ENCODE peak calls at places on chromosomes 2 and 18, in five cellular contexts. One of them, this sample, is unnamed.

GRCh38 chr18:27861539-27861938 is 315.4 kb downstream of the CDH2 start:
- DNase-seq in aorta: no peak
- DNase-seq in OCI-LY7: no peak
- DNase-seq in right cardiac atrium: no peak
- DNase-seq in fibroblast of lung: no peak
- DNase-seq in this sample: no peak

GRCh38 chr2:232772540-232772939 is 3.8 kb downstream of the KCNJ13 start:
- DNase-seq in OCI-LY7: peak
- DNase-seq in right cardiac atrium: no peak
- DNase-seq in aorta: no peak
- DNase-seq in fibroblast of lung: no peak
- DNase-seq in this sample: no peak

GRCh38 chr18:13831864-13832508 is 8.0 kb downstream of the MC5R start:
- DNase-seq in aorta: no peak
- DNase-seq in OCI-LY7: no peak
- DNase-seq in right cardiac atrium: no peak
- DNase-seq in fibroblast of lung: no peak
- DNase-seq in this sample: no peak

GRCh38 chr18:79596451-79597175 is 83.0 kb upstream of the CTDP1 start:
- DNase-seq in fibroblast of lung: no peak
- DNase-seq in OCI-LY7: no peak
- DNase-seq in aorta: peak
- DNase-seq in right cardiac atrium: no peak
- DNase-seq in this sample: no peak

GRCh38 chr18:650428-650858 is 7.0 kb upstream of the TYMS start:
- DNase-seq in fibroblast of lung: no peak
- DNase-seq in right cardiac atrium: no peak
- DNase-seq in aorta: no peak
- DNase-seq in OCI-LY7: peak
- DNase-seq in this sample: no peak

GRCh38 chr18:58803978-58804377 is 60.7 kb upstream of the ZNF532 start:
- DNase-seq in right cardiac atrium: no peak
- DNase-seq in OCI-LY7: no peak
- DNase-seq in fibroblast of lung: no peak
- DNase-seq in aorta: no peak
- DNase-seq in this sample: no peak

GRCh38 chr2:121038831-121039230 is 246.2 kb downstream of the TFCP2L1 start:
- DNase-seq in OCI-LY7: no peak
- DNase-seq in aorta: no peak
- DNase-seq in fibroblast of lung: no peak
- DNase-seq in right cardiac atrium: no peak
- DNase-seq in this sample: no peak

GRCh38 chr18:22194151-22194598 is 24.8 kb downstream of the GATA6 start:
- DNase-seq in OCI-LY7: no peak
- DNase-seq in right cardiac atrium: peak
- DNase-seq in fibroblast of lung: no peak
- DNase-seq in aorta: no peak
- DNase-seq in this sample: peak

GRCh38 chr18:8116346-8117007 is 492.8 kb upstream of the RAB12 start:
- DNase-seq in aorta: no peak
- DNase-seq in fibroblast of lung: peak
- DNase-seq in OCI-LY7: no peak
- DNase-seq in right cardiac atrium: no peak
- DNase-seq in this sample: no peak

GRCh38 chr2:190407246-190407661 is 901 bp upstream of the MFSD6 start:
- DNase-seq in OCI-LY7: peak
- DNase-seq in fibroblast of lung: no peak
- DNase-seq in aorta: no peak
- DNase-seq in right cardiac atrium: no peak
- DNase-seq in this sample: peak

GRCh38 chr2:167748536-167748935 is 498.9 kb downstream of the STK39 start:
- DNase-seq in right cardiac atrium: no peak
- DNase-seq in fibroblast of lung: no peak
- DNase-seq in aorta: no peak
- DNase-seq in OCI-LY7: no peak
- DNase-seq in this sample: no peak

GRCh38 chr2:107932483-107932882 is 53.8 kb upstream of the SLC5A7 start:
- DNase-seq in aorta: no peak
- DNase-seq in OCI-LY7: no peak
- DNase-seq in fibroblast of lung: peak
- DNase-seq in right cardiac atrium: no peak
- DNase-seq in this sample: no peak

GRCh38 chr18:26448714-26449159 is 99.6 kb downstream of the KCTD1 start:
- DNase-seq in fibroblast of lung: no peak
- DNase-seq in OCI-LY7: peak
- DNase-seq in right cardiac atrium: no peak
- DNase-seq in aorta: no peak
- DNase-seq in this sample: no peak

GRCh38 chr2:174007010-174007409 is 41.8 kb upstream of the SP3 start:
- DNase-seq in OCI-LY7: no peak
- DNase-seq in right cardiac atrium: no peak
- DNase-seq in fibroblast of lung: no peak
- DNase-seq in aorta: no peak
- DNase-seq in this sample: no peak

GRCh38 chr18:3012306-3012919 is 531 bp downstream of the LPIN2 start:
- DNase-seq in aorta: peak
- DNase-seq in OCI-LY7: peak
- DNase-seq in right cardiac atrium: no peak
- DNase-seq in fibroblast of lung: peak
- DNase-seq in this sample: peak

GRCh38 chr18:46596119-46596518 is 60.9 kb downstream of the LOXHD1 start:
- DNase-seq in right cardiac atrium: no peak
- DNase-seq in OCI-LY7: no peak
- DNase-seq in fibroblast of lung: no peak
- DNase-seq in aorta: no peak
- DNase-seq in this sample: no peak

GRCh38 chr2:45178854-45179253 is 169.6 kb upstream of the SIX2 start:
- DNase-seq in OCI-LY7: no peak
- DNase-seq in fibroblast of lung: peak
- DNase-seq in right cardiac atrium: no peak
- DNase-seq in aorta: no peak
- DNase-seq in this sample: no peak

GRCh38 chr2:136248242-136248641 is 130.3 kb upstream of the CXCR4 start:
- DNase-seq in right cardiac atrium: peak
- DNase-seq in OCI-LY7: no peak
- DNase-seq in fibroblast of lung: peak
- DNase-seq in aorta: no peak
- DNase-seq in this sample: no peak

GRCh38 chr2:166375205-166375735 is 474 bp downstream of the SCN9A start:
- DNase-seq in OCI-LY7: no peak
- DNase-seq in aorta: no peak
- DNase-seq in fibroblast of lung: peak
- DNase-seq in right cardiac atrium: no peak
- DNase-seq in this sample: no peak

GRCh38 chr18:8386981-8387380 is 222.3 kb upstream of the RAB12 start:
- DNase-seq in OCI-LY7: no peak
- DNase-seq in fibroblast of lung: no peak
- DNase-seq in right cardiac atrium: no peak
- DNase-seq in aorta: no peak
- DNase-seq in this sample: no peak

GRCh38 chr2:104965900-104966299 is 72.0 kb upstream of the MRPS9 start:
- DNase-seq in fibroblast of lung: no peak
- DNase-seq in right cardiac atrium: no peak
- DNase-seq in aorta: no peak
- DNase-seq in OCI-LY7: peak
- DNase-seq in this sample: no peak

GRCh38 chr18:34626404-34627137 is 83.5 kb upstream of the DTNA start:
- DNase-seq in aorta: no peak
- DNase-seq in fibroblast of lung: peak
- DNase-seq in OCI-LY7: no peak
- DNase-seq in right cardiac atrium: no peak
- DNase-seq in this sample: no peak

DNA sequence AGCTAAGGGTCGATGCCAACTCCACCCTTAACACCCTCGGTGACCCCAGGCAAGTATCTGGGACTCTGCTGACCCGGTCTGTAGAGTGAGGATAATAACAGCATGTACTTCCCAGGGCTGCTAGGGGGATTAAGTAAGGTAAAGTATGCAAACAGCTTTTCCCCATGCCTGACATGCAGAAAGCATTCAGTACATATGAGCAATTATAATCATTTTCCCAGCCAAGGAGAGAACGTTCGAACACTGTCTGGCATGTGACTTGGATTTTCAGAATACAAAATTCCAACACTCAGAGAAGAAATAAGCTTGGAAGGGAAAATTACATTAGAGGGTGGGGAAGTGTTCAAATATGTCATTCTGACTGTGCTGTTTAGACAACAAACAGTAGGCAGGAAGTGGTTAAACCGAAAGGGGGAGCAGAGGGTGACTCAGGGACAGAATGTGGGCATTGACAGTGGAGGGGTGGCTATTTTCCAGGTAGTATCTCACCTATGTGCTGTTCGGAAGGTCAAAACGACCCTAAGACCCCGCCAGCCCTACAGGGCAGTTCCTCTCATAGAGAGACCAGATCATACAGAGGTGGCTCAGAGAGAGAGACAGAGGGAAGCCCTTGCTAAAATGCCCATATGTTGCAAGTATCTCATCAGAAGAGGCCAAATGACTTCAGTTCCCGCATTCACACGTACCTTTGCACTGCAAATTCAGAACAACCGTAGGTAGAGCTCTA is 14.9 kb downstream of the ASPRV1 start:
- DNase-seq in aorta: no peak
- DNase-seq in right cardiac atrium: no peak
- DNase-seq in fibroblast of lung: peak
- DNase-seq in OCI-LY7: peak
- DNase-seq in this sample: peak
- H3K27ac ChIP-seq in aorta: no peak
- H3K27ac ChIP-seq in right cardiac atrium: no peak
- H3K27ac ChIP-seq in fibroblast of lung: peak
- H3K27ac ChIP-seq in OCI-LY7: no peak
- H3K27ac ChIP-seq in this sample: no peak

GRCh38 chr2:242031481-242032019 is 162.0 kb downstream of the RTP5 start:
- DNase-seq in aorta: no peak
- DNase-seq in right cardiac atrium: no peak
- DNase-seq in fibroblast of lung: peak
- DNase-seq in OCI-LY7: peak
- DNase-seq in this sample: peak

GRCh38 chr2:242029422-242030225 is 160.1 kb downstream of the RTP5 start:
- DNase-seq in aorta: no peak
- DNase-seq in right cardiac atrium: no peak
- DNase-seq in OCI-LY7: peak
- DNase-seq in fibroblast of lung: no peak
- DNase-seq in this sample: no peak

GRCh38 chr2:242032780-242033656 is 163.5 kb downstream of the RTP5 start:
- DNase-seq in fibroblast of lung: no peak
- DNase-seq in OCI-LY7: no peak
- DNase-seq in aorta: no peak
- DNase-seq in right cardiac atrium: no peak
- DNase-seq in this sample: no peak

GRCh38 chr2:242030226-242030575 is 160.7 kb downstream of the RTP5 start:
- DNase-seq in right cardiac atrium: no peak
- DNase-seq in fibroblast of lung: no peak
- DNase-seq in aorta: no peak
- DNase-seq in OCI-LY7: no peak
- DNase-seq in this sample: no peak

GRCh38 chr2:242030858-242031257 is 161.3 kb downstream of the RTP5 start:
- DNase-seq in OCI-LY7: no peak
- DNase-seq in right cardiac atrium: no peak
- DNase-seq in fibroblast of lung: no peak
- DNase-seq in aorta: no peak
- DNase-seq in this sample: no peak
- H3K27ac ChIP-seq in OCI-LY7: no peak
- H3K27ac ChIP-seq in right cardiac atrium: no peak
- H3K27ac ChIP-seq in fibroblast of lung: no peak
- H3K27ac ChIP-seq in aorta: no peak
- H3K27ac ChIP-seq in this sample: no peak

DNA sequence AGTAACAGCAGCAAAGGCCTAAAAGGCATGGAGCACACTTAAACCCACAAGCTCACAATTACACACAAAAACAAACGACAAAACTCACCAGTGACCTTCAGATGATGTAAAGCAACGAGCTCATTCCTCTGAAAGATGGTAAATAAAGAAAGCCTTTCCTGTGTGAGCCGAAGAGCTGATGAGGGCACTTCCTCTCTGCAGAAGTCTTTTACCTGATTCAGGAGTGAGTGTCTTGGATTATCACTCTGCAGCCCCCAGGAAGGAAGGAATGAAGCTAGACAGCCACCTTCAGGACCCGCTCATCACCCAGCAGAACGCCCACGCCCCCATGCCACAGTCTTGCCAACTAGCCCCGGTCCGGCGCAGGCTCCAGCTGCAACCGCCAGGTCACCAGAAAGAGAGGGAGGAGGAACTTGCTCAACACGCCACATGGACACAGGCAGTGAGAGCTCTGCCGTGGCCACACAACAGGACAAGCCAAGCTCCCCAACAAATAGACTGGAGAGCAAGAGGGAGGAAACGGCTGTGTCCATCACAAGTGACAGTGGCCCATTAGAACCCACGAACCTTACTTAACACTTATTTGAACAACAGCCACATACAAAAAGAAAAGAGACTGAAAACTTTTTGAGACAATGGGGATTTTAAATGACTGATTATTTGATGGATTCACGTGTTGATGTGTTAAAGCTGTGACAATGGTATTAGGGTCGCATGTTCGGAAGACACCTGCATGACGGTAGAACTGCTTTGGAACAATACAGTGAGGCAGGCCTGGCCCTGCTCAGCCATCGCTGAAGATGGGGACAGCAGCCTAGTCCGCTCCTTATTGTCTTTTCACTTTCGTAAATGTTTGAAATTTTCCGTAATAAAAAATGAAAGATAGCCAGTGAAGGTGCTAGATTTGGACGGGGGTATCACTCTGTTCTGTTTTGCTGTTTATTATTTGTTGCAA is 127.3 kb downstream of the HDAC4 start:
- DNase-seq in aorta: peak
- DNase-seq in OCI-LY7: no peak
- DNase-seq in fibroblast of lung: no peak
- DNase-seq in right cardiac atrium: peak
- DNase-seq in this sample: no peak
- H3K27ac ChIP-seq in aorta: no peak
- H3K27ac ChIP-seq in OCI-LY7: no peak
- H3K27ac ChIP-seq in fibroblast of lung: peak
- H3K27ac ChIP-seq in right cardiac atrium: no peak
- H3K27ac ChIP-seq in this sample: peak

GRCh38 chr2:36462311-36462710 is 106.7 kb downstream of the CRIM1 start:
- DNase-seq in aorta: no peak
- DNase-seq in OCI-LY7: no peak
- DNase-seq in right cardiac atrium: no peak
- DNase-seq in fibroblast of lung: no peak
- DNase-seq in this sample: no peak
- H3K27ac ChIP-seq in aorta: no peak
- H3K27ac ChIP-seq in OCI-LY7: no peak
- H3K27ac ChIP-seq in right cardiac atrium: no peak
- H3K27ac ChIP-seq in fibroblast of lung: peak
- H3K27ac ChIP-seq in this sample: no peak

DNA sequence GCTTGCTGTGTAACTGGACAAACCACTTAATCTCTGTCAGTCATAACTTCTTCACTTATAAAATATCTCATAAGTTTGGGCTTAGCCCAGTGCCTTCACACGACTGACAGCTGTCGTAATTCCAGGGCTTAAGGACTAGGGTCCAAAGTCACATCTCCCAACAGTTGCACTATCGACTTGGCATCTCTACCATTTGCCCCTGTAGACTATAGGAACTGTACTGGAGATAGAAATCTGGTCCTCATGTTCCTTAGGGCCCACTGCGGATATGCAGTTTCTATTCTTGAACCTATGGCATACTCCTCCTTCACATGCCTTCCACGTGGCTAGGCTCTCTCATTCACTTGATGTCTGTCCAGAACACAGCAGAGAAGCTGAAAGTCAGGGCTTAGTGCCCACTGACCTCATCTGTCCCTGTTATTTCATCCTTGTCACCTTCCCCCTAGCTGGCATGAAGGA is 2.7 kb downstream of the ABHD1 start:
- DNase-seq in fibroblast of lung: no peak
- DNase-seq in aorta: no peak
- DNase-seq in OCI-LY7: no peak
- DNase-seq in right cardiac atrium: no peak
- DNase-seq in this sample: peak
- H3K27ac ChIP-seq in fibroblast of lung: no peak
- H3K27ac ChIP-seq in aorta: no peak
- H3K27ac ChIP-seq in OCI-LY7: no peak
- H3K27ac ChIP-seq in right cardiac atrium: no peak
- H3K27ac ChIP-seq in this sample: no peak

This sample was measured in small intestine.